ENCODE peak calls at places on chromosomes 6 and 20, in seven cellular contexts. G is HCT116, I is GM12878, N is K562, E is H1, Y is HepG2, H is SK-N-SH. X is an unnamed sample.

GRCh38 chr20:57610261-57610952 is 9.8 kb downstream of the ZBP1 start:
- DNase-seq in G (no peak), I (no peak), N (no peak), E (no peak), Y (no peak), H (no peak), X (no peak)

GRCh38 chr20:50335105-50335504 is 144.5 kb downstream of the CEBPB start:
- DNase-seq in G (peak; percentile 68), I (no peak), N (peak; percentile 58), E (no peak), Y (peak; percentile 91), H (peak; percentile 50), X (peak; percentile 78)

GRCh38 chr6:70956451-70957283 is at the start of gene B3GAT2:
- DNase-seq in G (no peak), I (no peak), N (no peak), E (peak; percentile 76), Y (no peak), H (peak; percentile 70), X (no peak)

GRCh38 chr6:92684386-92684785 is 735.0 kb downstream of the EPHA7 start:
- DNase-seq in G (no peak), I (no peak), N (no peak), E (no peak), Y (no peak), H (no peak), X (no peak)

GRCh38 chr6:100126682-100127484 is 132.9 kb upstream of the MCHR2 start:
- DNase-seq in G (no peak), I (no peak), N (no peak), E (no peak), Y (no peak), H (no peak), X (no peak)

GRCh38 chr20:4091332-4092135 is 76.2 kb upstream of the RNF24 start:
- DNase-seq in G (no peak), I (no peak), N (peak; percentile 66), E (peak; percentile 91), Y (peak; percentile 67), H (peak; percentile 24), X (peak; percentile 73)

GRCh38 chr20:21234816-21235215 is 68.3 kb upstream of the XRN2 start:
- DNase-seq in G (no peak), I (no peak), N (no peak), E (no peak), Y (no peak), H (no peak), X (no peak)

GRCh38 chr6:149925253-149925973 is 2.5 kb upstream of the RAET1G start:
- DNase-seq in G (no peak), I (no peak), N (no peak), E (peak; percentile 47), Y (no peak), H (peak; percentile 44), X (no peak)

GRCh38 chr6:36123270-36124139 is 6.8 kb upstream of the MAPK13 start:
- DNase-seq in G (peak; percentile 58), I (no peak), N (peak; percentile 94), E (peak; percentile 93), Y (peak; percentile 83), H (peak; percentile 89), X (peak; percentile 93)

GRCh38 chr6:98904096-98904495 is 43.6 kb downstream of the FBXL4 start:
- DNase-seq in G (no peak), I (no peak), N (no peak), E (no peak), Y (no peak), H (no peak), X (no peak)

GRCh38 chr6:118535176-118535844 is 12.8 kb upstream of the PLN start:
- DNase-seq in G (no peak), I (no peak), N (no peak), E (no peak), Y (no peak), H (no peak), X (no peak)

GRCh38 chr6:40054602-40055001 is 120.3 kb upstream of the MOCS1 start:
- DNase-seq in G (no peak), I (no peak), N (no peak), E (no peak), Y (no peak), H (no peak), X (no peak)

GRCh38 chr6:43247115-43247999 is 4.1 kb downstream of the TTBK1 start:
- DNase-seq in G (peak; percentile 24), I (no peak), N (peak; percentile 92), E (no peak), Y (peak; percentile 58), H (peak; percentile 96), X (peak; percentile 98)

GRCh38 chr6:10316327-10316726 is 98.5 kb downstream of the TFAP2A start:
- DNase-seq in G (no peak), I (no peak), N (peak; percentile 24), E (no peak), Y (no peak), H (no peak), X (peak; percentile 97)

GRCh38 chr6:151276112-151276745 is 36.5 kb downstream of the AKAP12 start:
- DNase-seq in G (no peak), I (no peak), N (no peak), E (no peak), Y (no peak), H (peak; percentile 17), X (no peak)

GRCh38 chr6:102223942-102224341 is 830.4 kb downstream of the GRIK2 start:
- DNase-seq in G (no peak), I (no peak), N (no peak), E (no peak), Y (no peak), H (no peak), X (no peak)

DNA sequence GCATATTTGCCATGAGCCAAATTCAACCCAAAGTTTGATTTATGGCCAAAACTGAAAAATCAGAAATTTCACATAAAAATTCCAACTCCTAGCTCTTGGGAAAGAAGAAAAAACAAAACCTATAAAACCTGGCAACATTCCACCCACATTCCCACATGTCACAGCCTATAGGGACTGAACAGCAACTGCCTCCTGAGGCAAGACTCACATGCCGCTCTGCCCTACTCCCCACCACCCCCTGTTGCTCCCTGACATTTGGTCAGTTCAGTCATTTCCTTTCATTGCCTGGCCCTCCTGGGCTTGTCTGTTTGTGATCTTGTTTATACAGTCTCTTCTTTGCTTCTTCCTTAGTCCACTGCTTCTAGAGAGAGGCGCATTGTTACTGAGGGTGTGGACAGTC is 31.6 kb downstream of the NFATC2 start:
- DNase-seq in G (no peak), I (no peak), N (no peak), E (no peak), Y (no peak), H (no peak), X (no peak)
- TF ChIP-seq JUND in G (no peak), I (no peak), N (no peak), E (no peak), Y (no peak), H (no peak), X (no peak)

GRCh38 chr6:27154696-27155095 is 92.8 kb upstream of the PRSS16 start:
- DNase-seq in G (no peak), I (no peak), N (no peak), E (no peak), Y (no peak), H (no peak), X (no peak)

GRCh38 chr6:27158316-27158643 is 89.2 kb upstream of the PRSS16 start:
- DNase-seq in G (no peak), I (no peak), N (no peak), E (no peak), Y (no peak), H (no peak), X (no peak)

GRCh38 chr6:27159725-27160124 is 87.8 kb upstream of the PRSS16 start:
- DNase-seq in G (no peak), I (no peak), N (no peak), E (no peak), Y (no peak), H (no peak), X (no peak)

GRCh38 chr6:27156874-27157460 is 90.5 kb upstream of the PRSS16 start:
- DNase-seq in G (no peak), I (no peak), N (no peak), E (no peak), Y (no peak), H (no peak), X (no peak)

DNA sequence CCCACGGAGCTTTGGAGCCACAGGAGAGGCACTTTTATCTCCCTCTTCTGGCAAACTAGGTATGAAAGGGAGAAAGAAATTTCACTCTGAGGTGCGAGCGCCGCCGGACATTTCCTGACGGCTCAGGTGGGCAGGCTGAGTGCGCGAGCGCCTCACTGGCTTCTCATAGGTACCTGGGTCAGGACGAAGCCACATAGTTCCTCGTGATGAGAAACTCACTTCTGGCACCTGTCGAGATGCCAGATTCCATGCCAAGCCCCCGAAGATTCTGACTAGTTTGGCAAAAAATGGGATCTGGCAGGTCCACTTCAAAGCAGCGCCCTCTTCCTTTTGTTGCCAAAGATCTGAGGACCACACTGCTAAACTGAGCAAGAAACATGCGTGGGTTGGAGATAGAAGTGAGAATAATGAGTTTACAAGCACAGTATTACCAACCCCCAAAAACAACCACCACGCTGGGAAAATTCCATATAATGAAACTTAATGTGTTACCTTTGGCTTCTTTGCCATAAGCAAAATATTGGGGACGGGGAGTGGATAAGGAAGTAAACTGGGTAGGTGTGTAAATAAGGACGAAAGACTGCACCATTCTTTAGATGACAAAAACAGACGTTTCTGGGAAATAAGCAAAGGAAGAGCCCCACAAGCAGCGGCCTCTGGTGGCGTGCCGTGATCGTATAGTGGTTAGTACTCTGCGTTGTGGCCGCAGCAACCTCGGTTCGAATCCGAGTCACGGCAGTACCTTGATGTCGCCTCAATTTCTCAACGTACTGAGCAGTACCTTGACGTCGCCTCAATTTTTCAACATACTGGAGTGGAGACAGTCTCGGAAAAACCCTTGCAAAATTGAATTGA is 89.8 kb upstream of the PRSS16 start:
- DNase-seq in G (peak; percentile 65), I (peak; percentile 66), N (peak; percentile 63), E (peak; percentile 77), Y (peak; percentile 47), H (no peak), X (peak; percentile 76)
- TF ChIP-seq JUND in G (no peak), I (no peak), N (peak; percentile 57), E (no peak), Y (no peak), H (no peak), X (no peak)

DNA sequence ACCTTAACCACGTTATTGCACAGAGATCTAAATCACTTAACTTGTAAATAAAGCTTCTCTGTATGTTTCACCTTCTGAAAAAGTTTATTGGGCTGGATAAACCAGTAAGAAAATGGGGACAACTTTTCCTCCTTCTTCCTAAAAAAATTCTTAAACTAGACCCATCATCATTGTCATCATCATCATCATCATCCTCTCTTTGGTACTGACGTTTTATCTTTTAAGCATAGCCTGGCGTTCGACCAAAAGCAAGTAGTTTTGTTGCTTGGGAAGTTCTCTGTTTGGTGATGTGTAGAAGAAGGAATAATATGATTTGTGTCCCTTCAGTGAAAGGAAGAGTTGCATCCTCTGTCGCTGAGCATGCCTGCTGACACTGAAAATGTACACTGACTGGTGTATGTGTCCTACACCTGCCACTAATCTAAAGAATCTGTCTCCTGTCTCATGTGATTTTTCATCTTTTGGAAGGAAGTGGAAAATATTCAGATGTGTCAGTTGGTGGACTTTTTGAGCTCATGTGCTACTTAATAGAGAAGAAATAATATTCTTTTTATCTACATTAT is 2.4 kb downstream of the CLVS2 start:
- DNase-seq in G (no peak), I (no peak), N (no peak), E (no peak), Y (no peak), H (no peak), X (no peak)
- TF ChIP-seq JUND in G (no peak), I (no peak), N (no peak), E (no peak), Y (no peak), H (no peak), X (no peak)

DNA sequence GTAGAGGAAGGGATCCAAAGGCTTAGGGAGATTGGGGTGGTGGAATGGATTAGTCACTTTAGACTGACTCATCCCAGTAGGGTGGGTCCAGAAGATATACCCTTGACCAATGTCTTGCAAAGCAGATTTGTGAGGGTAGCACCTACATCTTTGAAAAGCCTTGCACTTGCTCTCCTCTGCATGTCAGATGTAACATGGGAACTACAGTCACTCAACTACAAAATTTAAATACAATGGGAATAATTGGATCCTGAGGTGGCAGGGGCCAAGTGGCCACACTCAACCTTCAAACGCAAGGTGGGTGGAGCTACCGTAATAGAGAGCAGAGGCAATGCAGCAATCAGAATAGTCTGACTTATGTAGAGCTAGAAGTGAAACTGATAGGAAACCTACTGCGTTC is 71.2 kb downstream of the ME1 start:
- DNase-seq in G (no peak), I (no peak), N (no peak), E (no peak), Y (no peak), H (no peak), X (no peak)
- TF ChIP-seq JUND in G (no peak), I (no peak), N (no peak), E (no peak), Y (no peak), H (no peak), X (no peak)

X was measured in T47D.